ENCODE peak calls at places on chromosomes 4 and X, in six cellular contexts. O, U, C, J, P and W are unnamed samples.

GRCh38 chrX:925094-925493 is 287.4 kb downstream of the CRLF2 start:
- DNase-seq in O (no peak), U (no peak), C (no peak), J (no peak), P (no peak), W (no peak)

GRCh38 chr4:11813951-11814446 is 385.3 kb upstream of the HS3ST1 start:
- DNase-seq in O (no peak), U (no peak), C (no peak), J (no peak), P (no peak), W (no peak)

GRCh38 chrX:94936722-94937121 is 1262.7 kb downstream of the FAM133A start:
- DNase-seq in O (no peak), U (no peak), C (no peak), J (no peak), P (no peak), W (no peak)

GRCh38 chrX:92351531-92351930 is 572.4 kb downstream of the PCDH11X start:
- DNase-seq in O (no peak), U (no peak), C (no peak), J (no peak), P (no peak), W (no peak)

GRCh38 chr4:39415678-39416283 is 9.1 kb downstream of the KLB start:
- DNase-seq in O (no peak), U (peak; percentile 10), C (peak; percentile 31), J (no peak), P (no peak), W (no peak)

GRCh38 chr4:26217961-26218676 is 102.7 kb upstream of the RBPJ start:
- DNase-seq in O (no peak), U (peak; percentile 77), C (no peak), J (no peak), P (no peak), W (no peak)

GRCh38 chr4:5021546-5021945 is 2.3 kb upstream of the CYTL1 start:
- DNase-seq in O (no peak), U (no peak), C (no peak), J (no peak), P (no peak), W (no peak)

GRCh38 chrX:147958316-147958715 is 22.8 kb upstream of the FMR1NB start:
- DNase-seq in O (no peak), U (peak; percentile 82), C (peak; percentile 14), J (no peak), P (peak; percentile 12), W (no peak)

GRCh38 chrX:152989292-152989658 is 4.6 kb downstream of the PNMA5 start:
- DNase-seq in O (no peak), U (peak; percentile 27), C (no peak), J (no peak), P (no peak), W (no peak)

GRCh38 chr4:147620315-147620714 is 3.1 kb downstream of the TMEM184C start:
- DNase-seq in O (no peak), U (no peak), C (no peak), J (no peak), P (no peak), W (no peak)

GRCh38 chr4:21605006-21605405 is 343.6 kb downstream of the KCNIP4 start:
- DNase-seq in O (no peak), U (no peak), C (no peak), J (no peak), P (no peak), W (no peak)

GRCh38 chrX:19512961-19513360 is 2.3 kb downstream of the MAP3K15 start:
- DNase-seq in O (no peak), U (no peak), C (no peak), J (peak; percentile 39), P (no peak), W (no peak)

GRCh38 chr4:24164054-24164453 is 274.2 kb upstream of the PPARGC1A start:
- DNase-seq in O (peak; percentile 6), U (peak; percentile 59), C (peak; percentile 14), J (no peak), P (no peak), W (no peak)

GRCh38 chr4:19850909-19851308 is 400.8 kb upstream of the SLIT2 start:
- DNase-seq in O (peak; percentile 86), U (peak; percentile 85), C (peak; percentile 84), J (no peak), P (peak; percentile 16), W (no peak)

GRCh38 chr4:110702326-110702725 is 79.4 kb upstream of the PITX2 start:
- DNase-seq in O (no peak), U (no peak), C (no peak), J (no peak), P (no peak), W (no peak)

GRCh38 chrX:6052111-6052745 is 176.4 kb downstream of the NLGN4X start:
- DNase-seq in O (peak; percentile 35), U (no peak), C (no peak), J (no peak), P (no peak), W (no peak)

GRCh38 chr4:183289688-183290087 is 30.4 kb downstream of the CLDN22 start:
- DNase-seq in O (no peak), U (peak; percentile 14), C (no peak), J (no peak), P (no peak), W (no peak)

GRCh38 chr4:53861856-53862610 is 202.4 kb downstream of the CHIC2 start:
- DNase-seq in O (peak; percentile 88), U (peak; percentile 95), C (peak; percentile 93), J (no peak), P (peak; percentile 93), W (no peak)

GRCh38 chrX:18428006-18428405 is 2.6 kb downstream of the CDKL5 start:
- DNase-seq in O (no peak), U (no peak), C (no peak), J (no peak), P (no peak), W (no peak)

GRCh38 chrX:2627272-2627867 is 63.7 kb upstream of the CD99 start:
- DNase-seq in O (no peak), U (peak; percentile 30), C (peak; percentile 46), J (peak; percentile 76), P (no peak), W (peak; percentile 46)

GRCh38 chr4:86894465-86894864 is 2.2 kb upstream of the C4orf36 start:
- DNase-seq in O (no peak), U (peak; percentile 58), C (no peak), J (no peak), P (no peak), W (no peak)

DNA sequence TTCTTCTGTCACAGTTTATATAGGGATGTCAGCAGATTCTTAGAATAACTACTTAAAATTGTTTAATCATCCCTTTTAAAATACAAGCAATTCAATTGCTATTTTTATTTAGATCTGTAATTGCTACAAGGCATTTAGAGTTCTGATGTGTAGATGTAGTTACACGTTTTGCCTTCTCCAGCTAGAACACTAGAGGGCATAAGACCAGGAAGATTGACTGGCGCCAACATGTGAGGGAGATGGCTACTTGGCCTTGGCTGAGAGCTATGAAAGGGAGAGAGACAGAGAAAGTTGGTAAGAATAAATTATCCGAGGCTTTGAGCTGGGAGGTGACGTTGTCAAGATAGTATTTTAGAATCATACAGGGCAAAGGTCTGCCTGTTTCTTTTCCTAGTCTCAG is 563.7 kb upstream of the PRKX start:
- DNase-seq in O (no peak), U (no peak), C (no peak), J (no peak), P (no peak), W (no peak)
- TF ChIP-seq CTCF in O (no peak), U (no peak), C (no peak), J (no peak), P (no peak), W (no peak)

GRCh38 chr4:170872794-170873193 is 783.0 kb upstream of the AADAT start:
- DNase-seq in O (no peak), U (no peak), C (no peak), J (no peak), P (no peak), W (no peak)

GRCh38 chr4:170875868-170876267 is 786.1 kb upstream of the AADAT start:
- DNase-seq in O (no peak), U (no peak), C (no peak), J (no peak), P (no peak), W (no peak)
- TF ChIP-seq CTCF in O (peak; percentile 36), U (no peak), C (no peak), J (no peak), P (no peak), W (no peak)

GRCh38 chr4:75940692-75941253 is at the start of gene NAAA:
- DNase-seq in O (peak; percentile 39), U (peak; percentile 79), C (peak; percentile 63), J (peak; percentile 81), P (no peak), W (peak; percentile 58)
- TF ChIP-seq CTCF in O (no peak), U (no peak), C (no peak), J (no peak), P (no peak), W (no peak)

GRCh38 chrX:54922547-54922946 is 1.9 kb downstream of the TRO start:
- DNase-seq in O (no peak), U (no peak), C (no peak), J (no peak), P (no peak), W (no peak)

GRCh38 chrX:54923376-54923775 is 2.8 kb downstream of the TRO start:
- DNase-seq in O (no peak), U (no peak), C (no peak), J (no peak), P (no peak), W (no peak)

GRCh38 chrX:54921427-54922021 is 900 bp downstream of the TRO start:
- DNase-seq in O (peak; percentile 38), U (peak; percentile 83), C (peak; percentile 80), J (peak; percentile 56), P (no peak), W (peak; percentile 80)

GRCh38 chrX:54920610-54921426 is at the start of gene TRO:
- DNase-seq in O (no peak), U (peak; percentile 30), C (peak; percentile 13), J (peak; percentile 8), P (no peak), W (peak; percentile 53)
- TF ChIP-seq CTCF in O (peak; percentile 43), U (no peak), C (peak; percentile 26), J (no peak), P (peak; percentile 20), W (no peak)

GRCh38 chr4:55001538-55001937 is 123.9 kb downstream of the KDR start:
- DNase-seq in O (no peak), U (peak; percentile 17), C (no peak), J (no peak), P (no peak), W (no peak)

GRCh38 chr4:55002431-55002830 is 123.0 kb downstream of the KDR start:
- DNase-seq in O (no peak), U (no peak), C (no peak), J (no peak), P (no peak), W (no peak)

GRCh38 chr4:55004831-55005230 is 120.6 kb downstream of the KDR start:
- DNase-seq in O (peak; percentile 79), U (peak; percentile 4), C (no peak), J (no peak), P (no peak), W (no peak)

GRCh38 chr4:54998991-54999390 is 126.4 kb downstream of the KDR start:
- DNase-seq in O (peak; percentile 71), U (peak; percentile 63), C (peak; percentile 64), J (no peak), P (no peak), W (no peak)
- TF ChIP-seq CTCF in O (peak; percentile 69), U (peak; percentile 16), C (peak; percentile 34), J (no peak), P (peak; percentile 10), W (no peak)